ENCODE peak calls at places on chromosomes 16 and 17, in ten cellular contexts. F, E, K, G, L, Z, Q, R, W and H are unnamed samples.

GRCh38 chr16:9557713-9558112 is 466.3 kb downstream of the HAPSTR1 start:
- DNase-seq in F (no peak), E (no peak), K (no peak), G (no peak), L (no peak), Z (no peak), Q (no peak), R (no peak), W (no peak), H (no peak)

GRCh38 chr17:19876524-19877161 is 8.9 kb upstream of the ULK2 start:
- DNase-seq in F (no peak), E (no peak), K (no peak), G (no peak), L (no peak), Z (peak; percentile 58), Q (peak; percentile 89), R (peak; percentile 81), W (no peak), H (no peak)

GRCh38 chr16:70162041-70162451 is 11.5 kb upstream of the CLEC18C start:
- DNase-seq in F (no peak), E (peak; percentile 34), K (peak; percentile 25), G (peak; percentile 29), L (peak; percentile 90), Z (no peak), Q (peak; percentile 10), R (no peak), W (peak; percentile 71), H (no peak)

GRCh38 chr16:53209489-53209888 is 154.7 kb downstream of the CHD9 start:
- DNase-seq in F (no peak), E (no peak), K (no peak), G (no peak), L (no peak), Z (no peak), Q (no peak), R (no peak), W (no peak), H (no peak)

GRCh38 chr16:89026121-89026612 is 49.2 kb upstream of the CBFA2T3 start:
- DNase-seq in F (no peak), E (no peak), K (no peak), G (no peak), L (peak; percentile 61), Z (no peak), Q (no peak), R (peak; percentile 1), W (no peak), H (no peak)

GRCh38 chr16:53872248-53873221 is 168.6 kb downstream of the FTO start:
- DNase-seq in F (no peak), E (peak; percentile 51), K (peak; percentile 39), G (no peak), L (no peak), Z (no peak), Q (no peak), R (no peak), W (peak; percentile 53), H (no peak)

GRCh38 chr16:19698480-19699465 is 19.3 kb downstream of the KNOP1 start:
- DNase-seq in F (no peak), E (peak; percentile 71), K (no peak), G (no peak), L (no peak), Z (no peak), Q (no peak), R (no peak), W (no peak), H (no peak)

GRCh38 chr17:50684288-50684611 is 23.5 kb downstream of the ANKRD40 start:
- DNase-seq in F (no peak), E (no peak), K (no peak), G (peak; percentile 37), L (no peak), Z (no peak), Q (no peak), R (no peak), W (no peak), H (no peak)

GRCh38 chr17:77456271-77456950 is 315.6 kb downstream of the SEC14L1 start:
- DNase-seq in F (no peak), E (no peak), K (no peak), G (no peak), L (no peak), Z (no peak), Q (no peak), R (no peak), W (no peak), H (no peak)

GRCh38 chr17:77455878-77456234 is 315.1 kb downstream of the SEC14L1 start:
- DNase-seq in F (no peak), E (no peak), K (no peak), G (no peak), L (no peak), Z (no peak), Q (no peak), R (no peak), W (no peak), H (no peak)

GRCh38 chr17:77455111-77455877 is 314.5 kb downstream of the SEC14L1 start:
- DNase-seq in F (peak; percentile 51), E (peak; percentile 98), K (no peak), G (no peak), L (no peak), Z (no peak), Q (no peak), R (no peak), W (peak; percentile 93), H (no peak)

GRCh38 chr17:77453613-77454559 is 313.1 kb downstream of the SEC14L1 start:
- DNase-seq in F (no peak), E (peak; percentile 57), K (no peak), G (no peak), L (no peak), Z (no peak), Q (no peak), R (no peak), W (peak; percentile 88), H (no peak)

DNA sequence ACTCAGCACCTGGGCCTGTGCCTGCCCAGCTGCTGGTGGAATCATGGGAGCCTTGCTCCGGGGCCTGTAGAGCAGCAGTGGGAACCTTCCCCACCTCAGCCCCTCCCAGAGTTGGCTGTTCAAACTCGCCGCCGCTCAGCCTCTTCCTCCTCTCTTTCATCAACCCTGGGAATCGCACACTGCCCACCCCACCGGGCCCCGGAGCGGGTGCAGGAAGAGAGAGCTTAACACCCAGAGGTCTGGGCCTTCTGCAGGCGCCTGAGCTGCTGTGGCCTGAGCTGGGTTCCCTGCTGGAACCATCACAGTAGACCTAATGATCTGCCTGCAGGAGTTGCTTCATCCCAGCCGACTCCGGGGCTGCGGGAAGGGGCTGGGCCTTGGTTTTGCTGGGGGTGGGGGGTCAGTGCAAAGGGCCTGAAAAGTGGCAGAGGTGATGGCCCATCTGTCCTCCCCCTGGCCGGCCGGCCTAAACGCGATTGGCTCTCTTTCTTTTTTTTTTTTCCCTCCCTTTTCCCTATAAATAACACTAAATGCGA is 313.9 kb downstream of the SEC14L1 start:
- DNase-seq in F (no peak), E (no peak), K (no peak), G (no peak), L (no peak), Z (no peak), Q (no peak), R (no peak), W (peak; percentile 89), H (no peak)
- H3K4me3 ChIP-seq in F (peak overlapping the region; percentile 23), E (no peak overlapping the region), K (no peak overlapping the region), G (no peak overlapping the region), L (no peak overlapping the region), Z (peak overlapping the region; percentile 33), Q (no peak overlapping the region), R (peak overlapping the region; percentile 65), W (peak overlapping the region; percentile 37), H (peak overlapping the region; percentile 53)

DNA sequence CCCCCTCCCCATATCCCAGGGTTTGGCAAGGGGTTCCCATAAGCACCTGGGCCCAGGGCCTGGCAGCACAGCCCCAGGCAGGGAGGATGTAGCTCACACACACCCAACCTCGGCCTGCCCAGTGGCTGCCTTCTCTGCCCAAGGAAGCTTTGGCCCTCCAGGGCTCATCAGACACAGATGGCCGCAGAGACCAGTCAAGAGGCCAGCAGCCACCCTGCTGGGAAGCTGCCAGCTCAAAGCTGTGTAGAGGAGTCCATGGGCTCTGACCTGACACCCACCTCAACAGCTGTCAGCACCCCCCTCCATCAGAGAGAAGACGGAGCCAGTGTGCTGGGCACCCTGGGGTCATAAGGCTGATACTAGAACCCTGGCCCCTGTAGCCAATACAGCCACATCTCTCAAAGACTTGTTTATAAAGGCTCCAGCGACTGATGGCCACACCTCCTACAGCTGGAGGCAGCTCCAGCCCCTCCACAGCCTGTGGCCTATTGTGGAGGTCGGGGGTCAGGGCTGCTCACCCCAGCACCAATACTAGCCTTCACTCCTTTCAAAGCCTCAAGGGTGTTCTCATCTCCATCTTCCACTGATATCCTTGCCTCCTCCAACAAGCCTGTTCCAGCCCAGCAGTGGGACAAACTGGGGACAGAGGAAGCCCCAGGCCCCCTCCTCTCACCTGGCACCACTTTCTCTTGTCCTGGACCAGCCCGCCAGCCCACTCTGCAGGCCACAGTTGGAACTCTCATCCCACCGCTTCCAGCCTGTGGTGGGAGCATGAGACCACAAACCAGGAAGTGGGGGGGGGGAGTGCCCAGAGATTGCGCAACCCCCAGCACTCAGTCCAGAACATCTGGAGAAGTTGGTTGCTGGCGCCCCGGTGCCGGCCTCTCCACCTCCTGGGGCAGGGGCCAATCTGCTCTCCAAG is 2.2 kb upstream of the MPG start:
- DNase-seq in F (peak; percentile 82), E (peak; percentile 95), K (no peak), G (peak; percentile 87), L (no peak), Z (peak; percentile 80), Q (peak; percentile 88), R (peak; percentile 87), W (peak; percentile 97), H (no peak)
- H3K4me3 ChIP-seq in F (peak overlapping the region; percentile 87), E (no peak overlapping the region), K (no peak overlapping the region), G (no peak overlapping the region), L (peak overlapping the region; percentile 84), Z (no peak overlapping the region), Q (no peak overlapping the region), R (no peak overlapping the region), W (peak overlapping the region; percentile 68), H (no peak overlapping the region)

GRCh38 chr17:39660397-39661043 is 4.6 kb upstream of the TCAP start:
- DNase-seq in F (no peak), E (no peak), K (no peak), G (no peak), L (no peak), Z (no peak), Q (no peak), R (no peak), W (no peak), H (no peak)

GRCh38 chr17:39658346-39658745 is 6.8 kb upstream of the TCAP start:
- DNase-seq in F (no peak), E (no peak), K (no peak), G (no peak), L (no peak), Z (no peak), Q (no peak), R (no peak), W (no peak), H (no peak)

GRCh38 chr17:39658760-39659159 is 6.4 kb upstream of the TCAP start:
- DNase-seq in F (no peak), E (no peak), K (no peak), G (no peak), L (no peak), Z (no peak), Q (no peak), R (no peak), W (no peak), H (no peak)

GRCh38 chr17:39660011-39660360 is 5.2 kb upstream of the TCAP start:
- DNase-seq in F (no peak), E (no peak), K (no peak), G (no peak), L (no peak), Z (no peak), Q (no peak), R (no peak), W (no peak), H (no peak)

GRCh38 chr17:39659286-39660010 is 5.7 kb upstream of the TCAP start:
- DNase-seq in F (no peak), E (no peak), K (no peak), G (no peak), L (no peak), Z (peak; percentile 44), Q (no peak), R (no peak), W (no peak), H (no peak)
- H3K4me3 ChIP-seq in F (no peak overlapping the region), E (no peak overlapping the region), K (no peak overlapping the region), G (no peak overlapping the region), L (no peak overlapping the region), Z (peak overlapping the region; percentile 1), Q (no peak overlapping the region), R (no peak overlapping the region), W (no peak overlapping the region), H (no peak overlapping the region)

DNA sequence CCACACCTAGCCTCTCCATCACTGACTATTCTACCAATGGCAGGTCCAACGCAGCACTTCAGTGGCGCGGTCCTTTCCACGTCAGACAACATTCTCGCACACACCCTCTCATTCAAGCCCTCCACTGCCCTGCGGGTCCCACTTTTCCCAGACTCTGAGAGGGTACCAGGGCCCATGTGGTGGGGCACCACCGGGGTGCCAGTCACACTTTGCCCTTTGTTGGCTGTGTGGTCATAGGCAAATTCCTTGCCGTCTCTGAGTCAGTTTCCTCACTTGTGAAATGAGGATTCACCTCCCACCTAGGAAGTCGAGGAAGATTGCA is 1.1 kb downstream of the PLCD3 start:
- DNase-seq in F (no peak), E (no peak), K (no peak), G (peak; percentile 55), L (no peak), Z (no peak), Q (no peak), R (peak; percentile 58), W (no peak), H (no peak)
- H3K4me3 ChIP-seq in F (peak overlapping the region; percentile 74), E (no peak overlapping the region), K (peak overlapping the region; percentile 66), G (no peak overlapping the region), L (peak overlapping the region; percentile 75), Z (peak overlapping the region; percentile 99), Q (peak overlapping the region; percentile 98), R (peak overlapping the region; percentile 79), W (peak overlapping the region; percentile 93), H (peak overlapping the region; percentile 91)